ENCODE peak calls at places on chromosome 13, in five cellular contexts. W, B, Y, N and H are unnamed samples.

GRCh38 chr13:107553838-107554237 is 661.5 kb downstream of the LIG4 start:
- DNase-seq in W (no peak), B (no peak), Y (no peak), N (no peak), H (no peak)

GRCh38 chr13:35855531-35856019 is 275.6 kb downstream of the DCLK1 start:
- DNase-seq in W (peak), B (no peak), Y (no peak), N (peak), H (no peak)

GRCh38 chr13:50094615-50095293 is 79.5 kb downstream of the KCNRG start:
- DNase-seq in W (no peak), B (no peak), Y (no peak), N (no peak), H (no peak)

GRCh38 chr13:26186995-26187394 is 35.1 kb downstream of the RNF6 start:
- DNase-seq in W (no peak), B (no peak), Y (no peak), N (no peak), H (no peak)

GRCh38 chr13:30362869-30363268 is 55.5 kb upstream of the KATNAL1 start:
- DNase-seq in W (no peak), B (no peak), Y (peak), N (no peak), H (peak)

GRCh38 chr13:29487466-29488454 is 107.7 kb downstream of the SLC7A1 start:
- DNase-seq in W (no peak), B (no peak), Y (no peak), N (no peak), H (no peak)

GRCh38 chr13:60642552-60642951 is 245.5 kb downstream of the TDRD3 start:
- DNase-seq in W (no peak), B (no peak), Y (no peak), N (no peak), H (no peak)

GRCh38 chr13:25118371-25118770 is 22.4 kb downstream of the PABPC3 start:
- DNase-seq in W (no peak), B (no peak), Y (no peak), N (no peak), H (no peak)

GRCh38 chr13:80001510-80001842 is 339.4 kb downstream of the SPRY2 start:
- DNase-seq in W (no peak), B (no peak), Y (no peak), N (no peak), H (no peak)

GRCh38 chr13:106373989-106374572 is 161.4 kb downstream of the EFNB2 start:
- DNase-seq in W (no peak), B (no peak), Y (no peak), N (no peak), H (no peak)

GRCh38 chr13:71759506-71760225 is 107.3 kb downstream of the DACH1 start:
- DNase-seq in W (no peak), B (no peak), Y (no peak), N (no peak), H (no peak)

GRCh38 chr13:20360041-20360491 is 127.9 kb upstream of the GJB6 start:
- DNase-seq in W (no peak), B (peak), Y (no peak), N (no peak), H (no peak)

GRCh38 chr13:20359335-20359734 is 127.2 kb upstream of the GJB6 start:
- DNase-seq in W (peak), B (no peak), Y (no peak), N (no peak), H (no peak)

GRCh38 chr13:20356437-20356836 is 124.3 kb upstream of the GJB6 start:
- DNase-seq in W (no peak), B (no peak), Y (no peak), N (no peak), H (no peak)

GRCh38 chr13:20360835-20361412 is 128.8 kb upstream of the GJB6 start:
- DNase-seq in W (no peak), B (no peak), Y (no peak), N (no peak), H (no peak)

DNA sequence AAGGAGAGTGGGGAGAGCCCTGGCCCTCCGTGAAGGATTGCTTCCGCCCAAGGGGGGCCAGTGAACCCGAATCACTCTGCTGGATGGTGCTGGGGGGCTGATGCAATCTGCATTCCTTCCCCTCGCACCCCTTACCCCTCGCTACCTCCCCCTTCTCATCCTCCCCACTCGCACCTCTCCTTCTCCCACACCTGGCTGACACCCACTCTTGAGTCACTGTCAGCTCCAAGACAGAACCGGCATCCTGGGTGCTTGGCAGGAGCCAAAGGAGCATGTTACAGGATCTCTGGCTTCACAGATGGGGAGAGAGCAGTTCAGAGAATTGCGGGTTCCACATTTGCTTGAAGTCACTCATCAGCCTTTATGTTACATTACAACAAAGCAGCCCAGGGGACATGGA is 125.9 kb upstream of the GJB6 start:
- DNase-seq in W (no peak), B (no peak), Y (no peak), N (no peak), H (no peak)
- TF ChIP-seq POLR2A in W (no peak), B (no peak), Y (no peak), N (no peak), H (no peak)

DNA sequence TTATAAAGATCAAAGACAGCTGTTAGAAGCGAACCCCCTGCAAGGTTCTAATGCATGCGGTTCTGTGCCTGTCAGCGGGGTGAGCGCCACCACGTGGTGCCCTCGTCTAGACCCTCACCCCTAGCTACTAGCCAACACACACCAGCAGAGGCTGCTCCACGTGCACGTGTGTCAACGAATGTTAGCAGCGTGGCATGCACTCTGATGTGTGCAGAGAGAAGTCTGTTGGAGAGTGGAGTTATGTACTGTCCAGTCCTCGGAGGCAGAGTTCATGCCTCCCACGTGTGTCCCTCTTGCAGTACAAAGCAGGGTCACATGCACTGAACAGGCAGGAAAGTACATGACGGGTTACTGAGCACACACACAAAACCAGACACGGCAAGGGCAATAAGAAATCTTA is 75.0 kb upstream of the SLC15A1 start:
- DNase-seq in W (no peak), B (no peak), Y (no peak), N (no peak), H (no peak)
- TF ChIP-seq POLR2A in W (no peak), B (no peak), Y (no peak), N (no peak), H (no peak)

GRCh38 chr13:99498304-99499161 is 2.7 kb upstream of the TM9SF2 start:
- DNase-seq in W (peak), B (peak), Y (peak), N (peak), H (peak)
- TF ChIP-seq POLR2A in W (peak), B (peak), Y (peak), N (no peak), H (peak)

GRCh38 chr13:113806526-113806925 is 47.5 kb downstream of the TMEM255B start:
- DNase-seq in W (no peak), B (no peak), Y (no peak), N (no peak), H (no peak)

GRCh38 chr13:113804703-113805430 is 45.8 kb downstream of the TMEM255B start:
- DNase-seq in W (no peak), B (no peak), Y (no peak), N (peak), H (no peak)

GRCh38 chr13:113804017-113804702 is 45.1 kb downstream of the TMEM255B start:
- DNase-seq in W (no peak), B (no peak), Y (no peak), N (peak), H (no peak)

GRCh38 chr13:113806104-113806471 is 47.1 kb downstream of the TMEM255B start:
- DNase-seq in W (no peak), B (no peak), Y (no peak), N (no peak), H (no peak)

GRCh38 chr13:113805431-113806103 is 46.5 kb downstream of the TMEM255B start:
- DNase-seq in W (no peak), B (no peak), Y (no peak), N (peak), H (no peak)
- TF ChIP-seq POLR2A in W (no peak), B (no peak), Y (no peak), N (no peak), H (no peak)

DNA sequence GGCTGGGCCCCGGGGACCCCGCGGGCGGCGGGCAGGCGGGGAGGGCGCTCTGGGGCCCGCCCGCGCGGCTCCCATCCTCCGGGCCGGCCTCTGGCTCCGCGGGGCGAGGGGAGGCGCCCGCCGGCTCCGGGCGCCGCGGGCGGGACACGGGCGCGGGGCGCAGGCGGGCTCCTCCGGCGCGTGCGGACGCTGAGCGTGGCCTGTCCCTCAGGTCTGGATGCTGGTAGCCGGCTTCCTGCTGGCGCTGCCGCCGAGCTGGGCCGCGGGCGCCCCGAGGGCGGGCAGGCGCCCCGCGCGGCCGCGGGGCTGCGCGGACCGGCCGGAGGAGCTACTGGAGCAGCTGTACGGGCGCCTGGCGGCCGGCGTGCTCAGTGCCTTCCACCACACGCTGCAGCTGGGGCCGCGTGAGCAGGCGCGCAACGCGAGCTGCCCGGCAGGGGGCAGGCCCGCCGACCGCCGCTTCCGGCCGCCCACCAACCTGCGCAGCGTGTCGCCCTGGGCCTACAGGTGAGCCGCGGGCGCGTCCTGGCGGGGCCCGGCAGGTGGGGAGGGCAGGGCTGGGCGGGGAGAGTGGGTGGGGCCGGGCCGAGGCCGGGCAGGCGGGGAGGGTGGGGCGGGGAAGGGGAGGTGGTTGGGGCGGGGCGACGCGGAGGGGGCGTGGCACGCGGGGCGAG is 423 bp downstream of the IL17D start:
- DNase-seq in W (peak), B (peak), Y (peak), N (peak), H (peak)
- TF ChIP-seq POLR2A in W (no peak), B (peak), Y (no peak), N (no peak), H (no peak)

GRCh38 chr13:97262058-97262457 is 39.9 kb downstream of the MBNL2 start:
- DNase-seq in W (no peak), B (no peak), Y (no peak), N (no peak), H (peak)

GRCh38 chr13:97258801-97259200 is 36.7 kb downstream of the MBNL2 start:
- DNase-seq in W (no peak), B (no peak), Y (no peak), N (no peak), H (peak)

GRCh38 chr13:97263160-97263559 is 41.0 kb downstream of the MBNL2 start:
- DNase-seq in W (no peak), B (no peak), Y (no peak), N (no peak), H (no peak)

GRCh38 chr13:97259787-97260641 is 37.9 kb downstream of the MBNL2 start:
- DNase-seq in W (no peak), B (peak), Y (no peak), N (no peak), H (peak)

DNA sequence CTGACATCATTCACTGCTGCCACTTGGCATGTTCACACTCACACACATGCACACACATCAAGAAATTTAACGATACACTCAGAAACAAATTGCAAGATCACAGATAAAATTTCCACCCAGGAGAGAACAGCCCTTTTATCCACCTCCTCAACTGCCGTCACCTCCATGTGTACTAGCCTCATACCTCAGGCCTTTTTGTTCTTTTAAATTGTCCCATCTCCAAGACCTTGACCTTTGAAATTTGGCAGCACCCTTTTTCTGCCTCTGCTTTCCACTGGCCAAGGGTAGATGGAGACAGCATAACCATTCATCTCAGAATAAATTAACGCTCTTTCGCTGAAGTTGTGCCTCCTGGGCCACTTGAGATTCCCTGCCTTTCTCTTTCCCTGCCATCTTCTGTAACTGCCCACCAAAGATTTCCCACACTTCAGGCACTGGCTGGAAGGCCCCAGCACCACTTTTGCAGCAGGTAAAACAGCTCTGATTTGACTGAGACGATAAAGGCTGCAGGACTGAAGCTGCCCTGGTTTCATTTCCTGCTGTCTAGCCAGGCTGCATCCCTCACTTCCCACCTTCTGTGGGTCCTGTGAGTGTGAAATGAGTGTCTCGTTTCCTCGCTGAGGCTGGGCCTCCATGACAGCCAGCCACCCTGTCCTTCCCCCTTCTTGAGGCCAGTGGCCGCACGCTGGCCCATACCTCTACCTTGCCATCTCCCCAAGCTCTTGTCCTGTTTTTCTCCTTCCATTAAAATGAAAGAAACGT is 39.3 kb downstream of the MBNL2 start:
- DNase-seq in W (no peak), B (peak), Y (no peak), N (no peak), H (peak)
- TF ChIP-seq POLR2A in W (no peak), B (peak), Y (no peak), N (no peak), H (no peak)

DNA sequence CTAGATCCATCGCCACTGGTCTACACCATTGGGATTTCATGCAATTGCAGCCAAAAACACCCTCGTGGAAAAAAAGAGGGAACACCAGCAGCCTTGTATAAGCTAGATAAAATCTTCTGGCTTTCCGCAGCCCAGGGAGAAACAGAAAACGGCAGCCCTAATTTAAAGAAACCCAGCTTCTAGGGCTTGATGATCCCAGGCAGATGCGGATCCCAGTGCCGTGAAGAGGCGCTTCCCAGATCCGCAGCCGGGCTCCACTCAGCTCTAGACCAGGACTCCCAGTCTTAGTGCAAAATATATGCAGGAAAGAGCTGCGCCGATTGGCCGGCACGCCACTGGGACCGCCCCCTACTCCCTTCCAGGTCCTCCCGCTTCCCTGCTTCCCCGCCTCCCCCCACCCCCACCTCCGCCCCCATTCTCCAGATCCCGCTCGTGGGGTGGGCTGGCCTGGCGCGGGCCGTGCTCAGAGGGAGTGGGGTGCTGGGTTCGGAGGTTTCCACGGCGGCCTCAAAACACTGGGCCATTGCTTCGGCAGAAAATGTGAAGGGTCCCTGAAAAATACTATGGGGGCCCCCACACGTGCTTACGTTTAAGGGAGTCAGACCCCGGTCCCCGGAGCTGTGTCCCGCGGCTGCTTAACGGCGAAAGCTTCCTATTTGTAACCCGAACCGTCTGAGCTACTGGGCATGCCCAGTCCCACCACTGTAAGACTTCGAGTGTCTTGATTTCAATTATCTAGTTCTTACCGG is 63.1 kb downstream of the SERP2 start:
- DNase-seq in W (peak), B (peak), Y (peak), N (peak), H (peak)
- TF ChIP-seq POLR2A in W (peak), B (peak), Y (peak), N (peak), H (peak)

GRCh38 chr13:109287553-109287952 is 498.8 kb downstream of the IRS2 start:
- DNase-seq in W (no peak), B (no peak), Y (no peak), N (no peak), H (no peak)

GRCh38 chr13:109276261-109276660 is 510.1 kb downstream of the IRS2 start:
- DNase-seq in W (no peak), B (no peak), Y (no peak), N (no peak), H (no peak)

GRCh38 chr13:109281017-109281416 is 505.4 kb downstream of the IRS2 start:
- DNase-seq in W (no peak), B (no peak), Y (no peak), N (no peak), H (no peak)

GRCh38 chr13:109285586-109285985 is 500.8 kb downstream of the IRS2 start:
- DNase-seq in W (no peak), B (no peak), Y (no peak), N (no peak), H (no peak)

GRCh38 chr13:109281823-109282239 is 504.6 kb downstream of the IRS2 start:
- DNase-seq in W (no peak), B (peak), Y (peak), N (no peak), H (no peak)
- TF ChIP-seq POLR2A in W (no peak), B (no peak), Y (no peak), N (no peak), H (no peak)